ENCODE peak calls at places on chromosomes 11 and 22, in eight cellular contexts. A, O, Z, T, Y, C, M and E are unnamed samples.

GRCh38 chr22:24265734-24266133 is 4.9 kb upstream of the SPECC1L start:
- DNase-seq in Z (no peak), A (no peak), Y (no peak), C (no peak), O (no peak), T (no peak), M (no peak), E (no peak)

GRCh38 chr11:504053-504993 is 2.7 kb downstream of the RNH1 start:
- DNase-seq in C (no peak), A (no peak), T (no peak), M (no peak), Z (no peak), Y (peak), O (no peak), E (no peak)

GRCh38 chr11:2100361-2101170 is 38.6 kb downstream of the IGF2 start:
- DNase-seq in Y (no peak), Z (no peak), A (no peak), C (no peak), M (no peak), O (no peak), T (no peak), E (no peak)

GRCh38 chr22:33687464-33687863 is 232.8 kb downstream of the LARGE1 start:
- DNase-seq in C (no peak), T (no peak), A (no peak), Y (no peak), Z (no peak), O (no peak), M (no peak), E (no peak)

GRCh38 chr11:68390315-68390714 is 70.2 kb upstream of the PPP6R3 start:
- DNase-seq in M (no peak), C (no peak), Y (no peak), O (no peak), Z (no peak), T (no peak), A (no peak), E (no peak)

GRCh38 chr11:47415949-47416472 is 7.6 kb downstream of the SLC39A13 start:
- DNase-seq in C (no peak), M (no peak), Y (peak), T (peak), A (no peak), Z (peak), O (no peak), E (no peak)

GRCh38 chr11:112723676-112724075 is 237.5 kb upstream of the NCAM1 start:
- DNase-seq in T (no peak), O (no peak), A (no peak), Y (no peak), C (no peak), Z (no peak), M (no peak), E (no peak)

GRCh38 chr22:47796128-47796908 is 1033.9 kb downstream of the TBC1D22A start:
- DNase-seq in C (peak), T (no peak), M (no peak), Z (no peak), O (no peak), Y (no peak), A (no peak), E (peak)

GRCh38 chr11:96014234-96014633 is 90.3 kb upstream of the MTMR2 start:
- DNase-seq in M (no peak), T (no peak), Z (no peak), C (no peak), A (no peak), O (peak), Y (no peak), E (no peak)

GRCh38 chr11:78905756-78906155 is 331.1 kb upstream of the NARS2 start:
- DNase-seq in T (no peak), A (no peak), O (no peak), Z (no peak), C (no peak), M (no peak), Y (no peak), E (no peak)

GRCh38 chr11:22256876-22257275 is 64.0 kb downstream of the ANO5 start:
- DNase-seq in T (no peak), M (no peak), Y (no peak), O (no peak), C (no peak), A (no peak), Z (no peak), E (no peak)

GRCh38 chr22:37189011-37189466 is 992 bp upstream of the C1QTNF6 start:
- DNase-seq in Z (peak), O (no peak), M (no peak), Y (peak), A (no peak), T (no peak), C (no peak), E (no peak)

GRCh38 chr11:93476796-93477195 is 66.4 kb downstream of the SMCO4 start:
- DNase-seq in Z (peak), A (no peak), T (peak), M (no peak), C (no peak), O (no peak), Y (no peak), E (no peak)

GRCh38 chr11:88535916-88536547 is 198.5 kb upstream of the CTSC start:
- DNase-seq in T (peak), Z (peak), M (no peak), O (no peak), Y (no peak), A (no peak), C (no peak), E (no peak)

GRCh38 chr11:122038543-122038942 is 77.5 kb downstream of the BLID start:
- DNase-seq in A (peak), Z (no peak), C (no peak), T (peak), M (no peak), Y (peak), O (no peak), E (no peak)

GRCh38 chr22:38083931-38084631 is at the start of gene SLC16A8:
- DNase-seq in Y (peak), Z (no peak), C (no peak), O (no peak), T (no peak), A (no peak), M (no peak), E (no peak)

GRCh38 chr11:69301491-69302401 is 7.8 kb downstream of the MYEOV start:
- DNase-seq in T (no peak), Z (no peak), Y (no peak), O (no peak), C (peak), M (peak), A (no peak), E (no peak)

GRCh38 chr11:111911563-111912401 is at the start of gene CRYAB:
- DNase-seq in M (no peak), C (no peak), O (no peak), Z (peak), T (peak), A (peak), Y (peak), E (no peak)

GRCh38 chr22:46848227-46848626 is 85.8 kb downstream of the TBC1D22A start:
- DNase-seq in O (no peak), A (no peak), Y (no peak), T (no peak), C (peak), M (no peak), Z (peak), E (no peak)

GRCh38 chr11:131618203-131618602 is 247.8 kb downstream of the NTM start:
- DNase-seq in T (peak), Z (no peak), O (no peak), A (no peak), C (no peak), M (no peak), Y (no peak), E (no peak)

GRCh38 chr11:95255523-95256165 is 24.6 kb upstream of the SESN3 start:
- DNase-seq in C (no peak), Y (peak), O (no peak), T (no peak), M (peak), Z (no peak), A (no peak), E (no peak)

GRCh38 chr22:32308191-32308590 is 49.5 kb upstream of the RFPL3 start:
- DNase-seq in M (no peak), O (no peak), Y (no peak), C (no peak), T (no peak), A (no peak), Z (no peak), E (no peak)

GRCh38 chr11:123150882-123151281 is 44.2 kb downstream of the CLMP start:
- DNase-seq in Z (no peak), A (no peak), O (no peak), Y (no peak), T (no peak), M (no peak), C (no peak), E (no peak)

GRCh38 chr11:2535673-2536439 is 91.0 kb downstream of the KCNQ1 start:
- DNase-seq in C (no peak), O (no peak), Z (no peak), Y (no peak), A (no peak), M (no peak), T (no peak), E (no peak)

GRCh38 chr11:9594267-9595046 is 21.0 kb downstream of the WEE1 start:
- DNase-seq in M (no peak), T (no peak), Y (no peak), A (no peak), Z (no peak), C (peak), O (no peak), E (no peak)

GRCh38 chr11:27116684-27117083 is 76.1 kb downstream of the BBOX1 start:
- DNase-seq in M (no peak), Z (no peak), T (no peak), Y (no peak), C (no peak), O (no peak), A (peak), E (no peak)

GRCh38 chr11:126415669-126416420 is 60.4 kb downstream of the ST3GAL4 start:
- DNase-seq in M (no peak), C (no peak), T (no peak), A (no peak), Y (no peak), Z (no peak), O (no peak), E (no peak)

GRCh38 chr22:48439560-48440135 is 1388.0 kb downstream of the BRD1 start:
- DNase-seq in Y (no peak), M (no peak), A (no peak), O (no peak), Z (no peak), T (no peak), C (no peak), E (no peak)

GRCh38 chr22:27842236-27842993 is 40.9 kb upstream of the MN1 start:
- DNase-seq in A (peak), Y (no peak), M (no peak), T (no peak), C (peak), O (no peak), Z (no peak), E (peak)

GRCh38 chr11:9459573-9460321 is 1.1 kb upstream of the ZNF143 start:
- DNase-seq in Y (peak), M (no peak), C (peak), Z (no peak), A (peak), O (peak), T (no peak), E (no peak)

GRCh38 chr11:120956710-120957500 is 67.0 kb upstream of the TBCEL start:
- DNase-seq in T (no peak), C (peak), M (no peak), Z (no peak), A (no peak), O (no peak), Y (peak), E (no peak)

GRCh38 chr11:2927851-2928604 is 1.2 kb downstream of the PHLDA2 start:
- DNase-seq in O (no peak), Y (no peak), T (no peak), Z (no peak), C (no peak), A (no peak), M (no peak), E (no peak)